ENCODE peak calls at places on chromosomes 16 and 17, in nine cellular contexts. Q is SJSA1; U is endothelial cell of umbilical vein; B is CD8-positive, alpha-beta T cell; P is IMR-90; J is cardiac muscle cell; Y is mesenchymal stem cell; E is fibroblast of lung; N is Panc1. T is an unnamed sample.

GRCh38 chr17:50361561-50362480 is 11.2 kb downstream of the MRPL27 start:
- DNase-seq in B (peak; percentile 59), E (peak; percentile 62), U (peak; percentile 61), Y (peak; percentile 75), P (peak; percentile 74), J (peak; percentile 74), Q (no peak), N (peak; percentile 43), T (peak; percentile 63)

GRCh38 chr16:27676807-27677206 is 126.9 kb downstream of the KATNIP start:
- DNase-seq in B (no peak), Y (peak; percentile 56), P (peak; percentile 80), N (no peak), J (no peak), U (no peak), E (peak; percentile 67), Q (peak; percentile 80), T (peak; percentile 33)

GRCh38 chr17:40485851-40486512 is 15.4 kb downstream of the TNS4 start:
- DNase-seq in J (no peak), U (no peak), N (peak; percentile 51), B (no peak), P (peak; percentile 100), Q (peak; percentile 95), Y (peak; percentile 100), E (peak; percentile 99), T (peak; percentile 99)

GRCh38 chr17:78748048-78748729 is 33.9 kb downstream of the CYTH1 start:
- DNase-seq in B (peak; percentile 43), P (no peak), E (no peak), Y (no peak), Q (no peak), J (no peak), U (no peak), N (no peak), T (no peak)

GRCh38 chr17:47733047-47733413 is at the start of gene TBX21:
- DNase-seq in Y (peak; percentile 37), E (peak; percentile 10), N (no peak), B (peak; percentile 89), U (peak; percentile 25), P (no peak), J (peak; percentile 94), Q (no peak), T (no peak)

GRCh38 chr17:6161456-6161855 is 91.3 kb downstream of the WSCD1 start:
- DNase-seq in N (no peak), E (no peak), Q (no peak), Y (no peak), B (no peak), U (no peak), P (no peak), J (no peak), T (no peak)

GRCh38 chr17:42249681-42250446 is 26.3 kb downstream of the STAT5B start:
- DNase-seq in U (no peak), J (no peak), P (no peak), Y (no peak), B (peak; percentile 36), Q (no peak), E (no peak), N (no peak), T (no peak)

GRCh38 chr17:45320931-45321461 is 4.2 kb upstream of the MAP3K14 start:
- DNase-seq in Q (peak; percentile 96), B (no peak), Y (peak; percentile 97), N (peak; percentile 82), U (peak; percentile 89), J (no peak), P (peak; percentile 97), E (peak; percentile 99), T (peak; percentile 93)

GRCh38 chr17:80152057-80152831 is 5.3 kb upstream of the EIF4A3 start:
- DNase-seq in B (no peak), Y (peak; percentile 30), P (peak; percentile 69), J (no peak), N (no peak), Q (no peak), U (no peak), E (peak; percentile 93), T (peak; percentile 42)

GRCh38 chr17:41645371-41646063 is 21.1 kb upstream of the KRT17 start:
- DNase-seq in Q (peak; percentile 65), E (peak; percentile 69), J (no peak), Y (peak; percentile 71), B (no peak), U (no peak), P (peak; percentile 78), N (no peak), T (peak; percentile 57)

GRCh38 chr17:19410875-19411291 is at the start of gene RNF112:
- DNase-seq in U (no peak), J (no peak), B (no peak), Y (no peak), Q (no peak), E (peak; percentile 67), P (peak; percentile 56), N (no peak), T (no peak)

DNA sequence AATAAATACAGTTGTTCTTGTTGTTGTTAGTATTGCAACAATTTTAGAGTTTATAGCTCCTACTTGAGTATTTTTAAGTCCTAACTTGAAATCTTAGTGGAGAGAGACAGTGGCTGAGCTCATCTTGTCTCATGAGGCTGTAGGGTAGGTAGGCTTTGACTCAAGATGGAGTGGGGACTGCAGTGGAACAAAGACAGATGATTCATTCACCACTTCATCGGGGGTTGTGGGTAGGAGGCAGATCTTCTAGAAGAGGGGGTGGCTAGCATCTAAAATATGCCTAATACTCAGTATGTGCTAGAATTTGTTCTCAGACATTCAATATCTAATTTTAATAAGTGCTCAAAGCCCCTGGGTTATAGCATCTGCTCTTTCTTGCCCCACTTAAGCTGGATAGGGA is 13.1 kb upstream of the MMD start:
- DNase-seq in Y (no peak), Q (peak; percentile 26), N (no peak), U (no peak), J (no peak), B (no peak), E (peak; percentile 42), P (peak; percentile 41), T (peak; percentile 17)
- H3K4me3 ChIP-seq in Y (no peak overlapping the region), Q (no peak overlapping the region), N (no peak overlapping the region), U (no peak overlapping the region), J (no peak overlapping the region), B (no peak overlapping the region), E (no peak overlapping the region), P (no peak overlapping the region), T (no peak overlapping the region)

GRCh38 chr16:739560-740458 is 988 bp downstream of the CIAO3 start:
- DNase-seq in N (no peak), J (no peak), Y (no peak), Q (no peak), U (no peak), E (no peak), B (no peak), P (no peak), T (no peak)

GRCh38 chr16:741986-742629 is 1.3 kb upstream of the CIAO3 start:
- DNase-seq in J (no peak), U (no peak), P (no peak), N (no peak), Y (no peak), B (no peak), Q (no peak), E (no peak), T (no peak)

GRCh38 chr16:740764-741505 is at the start of gene CIAO3:
- DNase-seq in Q (peak; percentile 82), B (peak; percentile 90), J (peak; percentile 95), U (peak; percentile 86), Y (peak; percentile 88), E (peak; percentile 92), P (peak; percentile 89), N (no peak), T (peak; percentile 78)

GRCh38 chr16:736936-737481 is 3.8 kb downstream of the CIAO3 start:
- DNase-seq in Q (no peak), P (no peak), U (no peak), E (no peak), N (no peak), Y (no peak), J (no peak), B (no peak), T (no peak)

DNA sequence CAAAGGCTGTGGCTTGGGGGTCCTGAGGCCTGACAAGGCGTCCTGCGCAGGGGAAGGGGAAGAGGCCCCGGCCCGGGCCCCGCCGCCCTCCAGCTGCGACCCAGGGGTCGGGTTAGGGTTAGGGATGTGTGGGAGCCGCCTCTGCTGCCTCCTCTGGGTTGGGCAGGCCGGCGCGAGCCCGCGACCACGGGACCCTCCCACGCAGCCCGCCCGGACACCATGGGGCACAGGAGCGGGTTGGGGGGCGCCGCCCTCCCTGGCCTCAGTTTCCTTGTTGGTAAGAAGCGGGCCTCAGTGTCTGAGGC is 386 bp downstream of the CIAO3 start:
- DNase-seq in B (no peak), J (no peak), Y (no peak), E (no peak), N (no peak), Q (no peak), U (no peak), P (no peak), T (no peak)
- H3K27ac ChIP-seq in B (peak overlapping the region; percentile 74), J (no peak overlapping the region), Y (no peak overlapping the region), E (peak overlapping the region; percentile 24), N (peak overlapping the region; percentile 83), Q (peak overlapping the region; percentile 33), U (peak overlapping the region; percentile 27), P (peak overlapping the region; percentile 35), T (no peak overlapping the region)

GRCh38 chr16:11452746-11453344 is 107.6 kb downstream of the RMI2 start:
- DNase-seq in Q (no peak), J (no peak), Y (no peak), U (no peak), N (no peak), P (no peak), E (no peak), B (no peak), T (no peak)

GRCh38 chr16:11456741-11457140 is 111.5 kb downstream of the RMI2 start:
- DNase-seq in Y (no peak), Q (no peak), J (no peak), P (no peak), N (no peak), E (no peak), B (no peak), U (no peak), T (no peak)

GRCh38 chr16:11449716-11450115 is 104.5 kb downstream of the RMI2 start:
- DNase-seq in E (no peak), Y (no peak), U (no peak), Q (no peak), N (no peak), P (no peak), J (no peak), B (no peak), T (no peak)

GRCh38 chr16:11448796-11449416 is 103.6 kb downstream of the RMI2 start:
- DNase-seq in J (no peak), Q (no peak), U (no peak), N (no peak), B (no peak), E (no peak), Y (no peak), P (no peak), T (no peak)

DNA sequence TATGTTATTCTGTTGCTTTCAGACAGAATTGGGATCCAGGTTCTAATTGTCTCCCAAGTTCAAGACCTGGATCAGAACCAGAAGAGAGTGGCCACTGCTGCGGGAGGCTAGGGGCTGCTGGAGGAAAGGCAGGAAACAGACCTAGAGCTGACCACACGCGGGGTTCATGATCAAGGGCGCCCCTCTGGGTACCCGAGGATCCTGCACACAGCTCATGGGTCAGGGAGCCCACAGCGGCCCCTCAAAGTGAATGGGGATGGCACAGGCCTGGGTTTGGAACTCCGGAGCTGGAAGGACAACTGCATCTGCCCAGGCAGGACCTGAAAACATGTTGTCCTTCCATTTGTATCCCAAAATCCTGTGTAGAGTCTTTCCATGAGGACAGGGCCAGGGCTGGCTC is 107.0 kb downstream of the RMI2 start:
- DNase-seq in Q (no peak), Y (no peak), B (no peak), E (no peak), P (no peak), U (no peak), J (no peak), N (no peak), T (no peak)
- H3K36me3 ChIP-seq in Q (no peaks in the 10 kb centered on the region), Y (no peaks in the 10 kb centered on the region), B (no peaks in the 10 kb centered on the region), E (no peaks in the 10 kb centered on the region), P (no peaks in the 10 kb centered on the region), U (no peaks in the 10 kb centered on the region), J (no peaks in the 10 kb centered on the region), N (no peaks in the 10 kb centered on the region), T (no peaks in the 10 kb centered on the region)

GRCh38 chr16:19860146-19861030 is 24.3 kb downstream of the GPRC5B start:
- DNase-seq in J (no peak), P (peak; percentile 81), U (no peak), E (peak; percentile 96), Q (peak; percentile 67), Y (peak; percentile 75), B (no peak), N (no peak), T (peak; percentile 56)
- H3K4me3 ChIP-seq in J (no peak overlapping the region), P (no peak overlapping the region), U (no peak overlapping the region), E (no peak overlapping the region), Q (no peak overlapping the region), Y (no peak overlapping the region), B (no peak overlapping the region), N (no peak overlapping the region), T (no peak overlapping the region)

T was measured in brain microvascular endothelial cell.